ENCODE peak calls at places on chromosomes 1 and 21, in seven cellular contexts. W is AG04450; D is fibroblast of lung; O is CD4-positive, alpha-beta memory T cell; B is psoas muscle; F is K562; Q is H54. Y is an unnamed sample.

GRCh38 chr21:14533555-14534400 is 12.3 kb downstream of the SAMSN1 start:
- DNase-seq in F (no peak), D (peak), W (no peak), B (no peak), O (peak), Q (peak), Y (peak)

GRCh38 chr1:112714313-112715263 is 544 bp downstream of the PPM1J start:
- DNase-seq in F (peak), Q (no peak), D (no peak), O (no peak), W (no peak), B (peak), Y (no peak)

GRCh38 chr1:224736619-224737352 is 120.7 kb downstream of the CNIH3 start:
- DNase-seq in O (no peak), B (no peak), D (peak), F (peak), Q (no peak), W (no peak), Y (no peak)

GRCh38 chr1:51877434-51878306 is 857 bp downstream of the NRDC start:
- DNase-seq in O (peak), F (peak), B (no peak), W (no peak), D (peak), Q (no peak), Y (peak)

GRCh38 chr1:214850432-214851010 is 232.0 kb upstream of the KCNK2 start:
- DNase-seq in Q (no peak), F (no peak), B (no peak), O (no peak), W (no peak), D (peak), Y (no peak)

GRCh38 chr1:155938220-155938627 is 3.2 kb upstream of the RXFP4 start:
- DNase-seq in O (peak), B (no peak), W (no peak), F (peak), Q (no peak), D (peak), Y (peak)

GRCh38 chr1:109024651-109025050 is 17.3 kb downstream of the WDR47 start:
- DNase-seq in D (no peak), Q (no peak), O (no peak), B (no peak), F (no peak), W (no peak), Y (no peak)

GRCh38 chr1:55699151-55699695 is 484.1 kb upstream of the USP24 start:
- DNase-seq in B (no peak), D (no peak), O (no peak), W (no peak), F (no peak), Q (no peak), Y (no peak)

GRCh38 chr1:91731815-91732214 is 154.1 kb downstream of the TGFBR3 start:
- DNase-seq in O (peak), Q (peak), W (no peak), D (peak), B (no peak), F (no peak), Y (peak)

GRCh38 chr21:14690886-14691285 is 144.8 kb upstream of the SAMSN1 start:
- DNase-seq in W (no peak), Q (no peak), D (no peak), O (no peak), B (no peak), F (no peak), Y (no peak)

GRCh38 chr1:65558215-65558614 is 137.7 kb downstream of the LEPR start:
- DNase-seq in W (no peak), D (peak), B (no peak), Q (no peak), O (no peak), F (no peak), Y (no peak)

GRCh38 chr1:10716840-10717239 is 79.6 kb downstream of the CASZ1 start:
- DNase-seq in B (no peak), D (no peak), Q (no peak), F (no peak), O (no peak), W (no peak), Y (no peak)

GRCh38 chr1:112396668-112397025 is 633 bp downstream of the CTTNBP2NL start:
- DNase-seq in B (no peak), W (no peak), F (no peak), Q (no peak), D (peak), O (no peak), Y (no peak)

GRCh38 chr1:153168686-153169085 is 18.0 kb upstream of the SPRR2G start:
- DNase-seq in D (no peak), B (no peak), Q (no peak), F (no peak), O (no peak), W (no peak), Y (peak)

GRCh38 chr1:111193712-111194480 is 6.5 kb downstream of the DENND2D start:
- DNase-seq in Q (no peak), B (no peak), F (no peak), W (no peak), O (no peak), D (no peak), Y (peak)

GRCh38 chr1:4529579-4530445 is 124.6 kb upstream of the AJAP1 start:
- DNase-seq in O (no peak), D (no peak), W (no peak), F (no peak), B (no peak), Q (no peak), Y (no peak)

Y was measured in foreskin keratinocyte.